ENCODE peak calls at places on chromosomes 3 and 15, in four cellular contexts. One of them, this sample, is unnamed.

GRCh38 chr3:181493423-181493822 is 218.3 kb upstream of the SOX2 start:
- DNase-seq in HepG2: no peak
- DNase-seq in K562: no peak
- DNase-seq in WTC11: no peak
- DNase-seq in this sample: no peak

GRCh38 chr3:33360136-33360825 is 79.9 kb downstream of the UBP1 start:
- DNase-seq in WTC11: no peak
- DNase-seq in HepG2: peak
- DNase-seq in K562: no peak
- DNase-seq in this sample: no peak

GRCh38 chr15:27617013-27617412 is 482.1 kb downstream of the OCA2 start:
- DNase-seq in WTC11: no peak
- DNase-seq in K562: no peak
- DNase-seq in HepG2: no peak
- DNase-seq in this sample: no peak

GRCh38 chr3:172536505-172536904 is 13.3 kb upstream of the TNFSF10 start:
- DNase-seq in WTC11: no peak
- DNase-seq in HepG2: no peak
- DNase-seq in K562: no peak
- DNase-seq in this sample: no peak

GRCh38 chr3:82807781-82808180 is 1046.3 kb upstream of the GBE1 start:
- DNase-seq in WTC11: no peak
- DNase-seq in HepG2: no peak
- DNase-seq in K562: no peak
- DNase-seq in this sample: no peak

GRCh38 chr15:82127581-82127980 is 81.8 kb upstream of the MEX3B start:
- DNase-seq in WTC11: no peak
- DNase-seq in HepG2: no peak
- DNase-seq in K562: no peak
- DNase-seq in this sample: no peak

GRCh38 chr3:58000306-58000705 is 7.9 kb upstream of the FLNB start:
- DNase-seq in K562: no peak
- DNase-seq in HepG2: no peak
- DNase-seq in WTC11: no peak
- DNase-seq in this sample: no peak

GRCh38 chr15:70198441-70199123 is 100.9 kb upstream of the TLE3 start:
- DNase-seq in HepG2: no peak
- DNase-seq in WTC11: no peak
- DNase-seq in K562: no peak
- DNase-seq in this sample: no peak

GRCh38 chr3:48743773-48744172 is 26.8 kb upstream of the IP6K2 start:
- DNase-seq in K562: no peak
- DNase-seq in HepG2: no peak
- DNase-seq in WTC11: no peak
- DNase-seq in this sample: no peak

GRCh38 chr3:114880078-114880477 is 267.0 kb downstream of the ZBTB20 start:
- DNase-seq in K562: no peak
- DNase-seq in HepG2: no peak
- DNase-seq in WTC11: no peak
- DNase-seq in this sample: no peak

GRCh38 chr15:90188914-90189748 is 12.0 kb upstream of the SEMA4B start:
- DNase-seq in K562: no peak
- DNase-seq in WTC11: no peak
- DNase-seq in HepG2: no peak
- DNase-seq in this sample: no peak

GRCh38 chr3:191143224-191143623 is 55.8 kb upstream of the OSTN start:
- DNase-seq in WTC11: no peak
- DNase-seq in HepG2: no peak
- DNase-seq in K562: no peak
- DNase-seq in this sample: no peak

GRCh38 chr3:177491301-177492031 is 294.2 kb upstream of the TBL1XR1 start:
- DNase-seq in HepG2: no peak
- DNase-seq in WTC11: no peak
- DNase-seq in K562: no peak
- DNase-seq in this sample: no peak

GRCh38 chr15:101446527-101447167 is 42.9 kb downstream of the PCSK6 start:
- DNase-seq in HepG2: peak
- DNase-seq in K562: no peak
- DNase-seq in WTC11: no peak
- DNase-seq in this sample: no peak

GRCh38 chr3:195221015-195221853 is 49.7 kb downstream of the XXYLT1 start:
- DNase-seq in WTC11: no peak
- DNase-seq in K562: no peak
- DNase-seq in HepG2: no peak
- DNase-seq in this sample: no peak

GRCh38 chr15:98896802-98897732 is 110.5 kb downstream of the PGPEP1L start:
- DNase-seq in HepG2: peak
- DNase-seq in K562: no peak
- DNase-seq in WTC11: no peak
- DNase-seq in this sample: no peak

GRCh38 chr3:171772427-171773056 is 37.7 kb downstream of the PLD1 start:
- DNase-seq in K562: peak
- DNase-seq in WTC11: peak
- DNase-seq in HepG2: peak
- DNase-seq in this sample: no peak

GRCh38 chr15:73792429-73792828 is 39.3 kb upstream of the INSYN1 start:
- DNase-seq in HepG2: no peak
- DNase-seq in WTC11: no peak
- DNase-seq in K562: no peak
- DNase-seq in this sample: no peak

GRCh38 chr15:73794501-73795133 is 41.5 kb upstream of the INSYN1 start:
- DNase-seq in WTC11: no peak
- DNase-seq in K562: no peak
- DNase-seq in HepG2: no peak
- DNase-seq in this sample: no peak

GRCh38 chr15:73797366-73798158 is 44.4 kb upstream of the INSYN1 start:
- DNase-seq in K562: no peak
- DNase-seq in HepG2: no peak
- DNase-seq in WTC11: no peak
- DNase-seq in this sample: no peak

GRCh38 chr15:73799466-73799865 is 46.3 kb upstream of the INSYN1 start:
- DNase-seq in WTC11: no peak
- DNase-seq in HepG2: no peak
- DNase-seq in K562: no peak
- DNase-seq in this sample: no peak

GRCh38 chr15:73796266-73796939 is 43.3 kb upstream of the INSYN1 start:
- DNase-seq in HepG2: no peak
- DNase-seq in WTC11: no peak
- DNase-seq in K562: no peak
- DNase-seq in this sample: no peak
- TF ChIP-seq TCF7 in HepG2: no peak
- TF ChIP-seq TCF7 in WTC11: no peak
- TF ChIP-seq TCF7 in K562: no peak
- TF ChIP-seq TCF7 in this sample: no peak

DNA sequence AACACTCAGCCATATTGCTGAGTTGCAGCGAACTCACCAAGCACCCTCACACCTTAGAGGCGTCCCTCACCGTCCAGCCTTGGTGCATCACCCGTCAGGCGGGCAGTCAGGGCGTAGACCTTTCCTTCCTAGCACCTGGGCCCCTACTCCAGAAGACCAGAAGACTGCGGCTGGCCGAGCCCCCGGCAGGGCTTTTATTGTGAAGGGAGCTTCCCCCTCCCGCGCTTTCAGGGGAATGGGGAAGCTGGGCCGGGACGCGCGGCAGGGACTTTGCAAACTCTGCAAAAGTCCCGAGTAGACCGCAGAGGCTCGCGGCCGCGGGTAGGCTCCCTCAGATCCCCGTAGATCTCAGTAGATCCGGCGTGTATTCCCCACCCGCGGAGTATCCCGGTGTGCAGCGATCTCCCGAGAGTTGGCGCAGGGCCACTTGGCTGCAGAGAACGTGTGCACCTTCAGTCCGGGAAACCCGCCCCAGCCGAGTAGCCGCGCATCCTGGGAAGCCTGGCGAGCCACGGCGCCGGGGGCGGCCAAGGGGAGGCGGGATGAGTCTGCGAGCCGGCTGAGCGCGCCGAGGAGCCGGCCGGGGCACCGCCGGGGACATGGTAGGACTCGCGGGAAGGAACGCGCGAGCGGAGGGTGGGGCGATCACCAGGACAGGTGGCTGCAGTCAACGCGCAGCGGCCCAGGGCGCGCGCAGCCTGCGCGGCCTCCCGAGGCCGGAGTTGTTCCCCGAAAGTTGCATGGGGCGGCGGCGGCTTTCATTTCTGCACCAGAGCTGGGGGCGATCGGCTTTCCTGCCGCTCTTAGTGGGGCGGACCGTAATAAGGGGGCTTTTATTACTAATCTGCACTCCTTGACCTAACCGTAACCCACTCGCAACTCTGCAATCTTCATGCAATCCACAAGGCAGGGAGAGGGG is at the start of gene GASK1A:
- DNase-seq in HepG2: no peak
- DNase-seq in K562: no peak
- DNase-seq in WTC11: peak
- DNase-seq in this sample: no peak
- TF ChIP-seq TCF7 in HepG2: no peak
- TF ChIP-seq TCF7 in K562: no peak
- TF ChIP-seq TCF7 in WTC11: no peak
- TF ChIP-seq TCF7 in this sample: no peak

GRCh38 chr3:157713101-157713500 is 209.9 kb upstream of the VEPH1 start:
- DNase-seq in K562: no peak
- DNase-seq in WTC11: no peak
- DNase-seq in HepG2: no peak
- DNase-seq in this sample: no peak
- TF ChIP-seq TCF7 in K562: no peak
- TF ChIP-seq TCF7 in WTC11: no peak
- TF ChIP-seq TCF7 in HepG2: no peak
- TF ChIP-seq TCF7 in this sample: no peak

GRCh38 chr3:176430244-176430893 is 766.9 kb downstream of the TBL1XR1 start:
- DNase-seq in HepG2: peak
- DNase-seq in K562: peak
- DNase-seq in WTC11: no peak
- DNase-seq in this sample: no peak
- TF ChIP-seq TCF7 in HepG2: no peak
- TF ChIP-seq TCF7 in K562: no peak
- TF ChIP-seq TCF7 in WTC11: no peak
- TF ChIP-seq TCF7 in this sample: no peak

GRCh38 chr3:16378415-16378814 is 113.4 kb downstream of the OXNAD1 start:
- DNase-seq in HepG2: no peak
- DNase-seq in K562: no peak
- DNase-seq in WTC11: no peak
- DNase-seq in this sample: no peak
- TF ChIP-seq TCF7 in HepG2: no peak
- TF ChIP-seq TCF7 in K562: no peak
- TF ChIP-seq TCF7 in WTC11: no peak
- TF ChIP-seq TCF7 in this sample: no peak

DNA sequence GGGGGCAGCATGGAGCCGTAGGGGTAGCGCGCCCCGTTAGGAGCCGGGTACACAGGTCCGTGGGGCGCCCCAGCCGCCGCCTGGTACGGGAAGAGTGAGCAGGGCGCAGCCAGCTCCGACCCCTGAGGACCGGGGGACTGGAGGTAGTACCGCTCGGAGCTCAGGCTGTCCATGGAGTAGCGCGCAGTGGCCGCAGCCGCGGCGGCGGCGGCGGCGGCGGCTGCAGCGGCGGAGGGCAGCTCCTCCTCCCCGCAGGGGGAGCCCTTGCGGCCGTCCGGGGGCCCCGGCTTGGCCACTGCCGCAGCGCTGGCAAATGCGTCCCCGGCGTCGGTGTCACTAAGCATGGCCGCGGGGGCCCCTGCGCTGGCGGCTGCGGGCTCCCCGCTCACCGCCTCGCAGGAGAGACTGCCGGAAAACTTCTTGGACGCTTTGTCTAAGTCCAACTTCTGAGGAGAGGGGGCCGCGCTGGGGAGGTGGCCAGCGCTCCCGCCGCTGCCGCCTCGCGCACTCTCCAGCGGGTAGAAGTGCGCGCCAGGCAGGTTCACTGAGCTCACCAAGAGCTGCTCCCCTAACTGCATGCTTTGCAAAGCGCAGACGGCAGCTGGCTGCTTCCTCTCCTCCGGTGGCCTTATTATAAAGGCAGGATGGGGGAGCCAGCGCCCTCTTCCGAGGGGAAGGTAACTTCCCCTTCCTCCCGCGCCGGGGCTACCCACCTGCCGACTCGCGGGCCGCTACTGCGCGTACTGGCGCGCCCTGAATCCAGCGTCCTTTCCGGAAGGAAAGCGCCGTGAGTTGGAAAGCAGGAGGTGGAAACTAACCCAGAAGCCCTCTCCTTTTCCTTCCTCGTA is at the start of gene EOMES:
- DNase-seq in HepG2: peak
- DNase-seq in K562: no peak
- DNase-seq in WTC11: peak
- DNase-seq in this sample: no peak
- TF ChIP-seq TCF7 in HepG2: no peak
- TF ChIP-seq TCF7 in K562: no peak
- TF ChIP-seq TCF7 in WTC11: no peak
- TF ChIP-seq TCF7 in this sample: no peak

DNA sequence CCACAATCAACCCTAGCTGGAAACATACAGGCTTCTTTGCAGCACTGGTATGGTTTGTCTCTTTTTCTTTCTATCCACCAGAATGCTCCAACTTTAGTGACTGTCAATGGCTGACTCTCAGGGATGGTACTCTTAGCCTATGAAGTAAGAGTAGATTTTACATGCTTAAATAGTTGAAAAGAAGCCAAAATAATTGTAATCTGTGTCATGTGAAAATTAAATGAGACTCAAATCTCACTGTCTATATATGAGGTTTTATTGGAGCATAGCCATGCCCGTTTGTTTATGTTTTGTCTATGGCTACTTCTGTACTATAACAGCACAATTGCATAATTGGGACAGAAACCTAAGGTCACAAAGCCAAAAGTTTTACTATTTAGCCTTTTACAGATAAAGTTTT is 29.1 kb upstream of the PDZRN3 start:
- DNase-seq in WTC11: no peak
- DNase-seq in HepG2: no peak
- DNase-seq in K562: no peak
- DNase-seq in this sample: no peak
- TF ChIP-seq TCF7 in WTC11: no peak
- TF ChIP-seq TCF7 in HepG2: no peak
- TF ChIP-seq TCF7 in K562: no peak
- TF ChIP-seq TCF7 in this sample: no peak

DNA sequence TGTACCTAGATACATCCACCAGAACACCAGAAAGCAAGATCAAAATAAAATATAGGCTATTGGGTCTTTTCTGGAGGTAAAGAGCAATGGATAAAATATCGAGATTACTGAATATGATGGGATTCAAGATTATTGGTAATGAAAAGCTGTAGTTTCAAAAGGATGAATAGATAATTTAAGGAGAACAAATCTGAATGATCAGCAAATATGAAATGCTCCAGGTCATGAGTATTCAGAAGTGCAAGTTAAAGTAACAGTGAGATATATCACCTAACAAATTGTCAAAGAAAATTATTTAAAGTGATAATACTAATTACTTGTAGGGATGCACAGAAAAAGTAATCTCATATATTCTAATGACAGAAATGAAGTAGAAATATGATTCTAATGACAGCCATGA is 409.6 kb upstream of the MDFIC2 start:
- DNase-seq in HepG2: no peak
- DNase-seq in WTC11: no peak
- DNase-seq in K562: no peak
- DNase-seq in this sample: no peak
- TF ChIP-seq TCF7 in HepG2: no peak
- TF ChIP-seq TCF7 in WTC11: no peak
- TF ChIP-seq TCF7 in K562: no peak
- TF ChIP-seq TCF7 in this sample: no peak